ENCODE peak calls at places on chromosomes 6 and 20, in six cellular contexts. J is mesenchymal stem cell, N is mesendoderm, Y is H1, L is IMR-90, E is trophoblast cell. T is an unnamed sample.

GRCh38 chr6:167497387-167498056 is 172.6 kb downstream of the TTLL2 start:
- DNase-seq in E (no peak), Y (no peak), N (no peak), J (peak; percentile 12), L (no peak), T (no peak)

GRCh38 chr6:155120034-155120433 is 124.9 kb downstream of the TIAM2 start:
- DNase-seq in N (peak; percentile 88), L (no peak), J (no peak), E (peak; percentile 89), Y (no peak), T (peak; percentile 65)

GRCh38 chr6:19415605-19416326 is 421.4 kb upstream of the ID4 start:
- DNase-seq in L (peak; percentile 53), J (no peak), N (no peak), E (peak; percentile 81), Y (no peak), T (no peak)

GRCh38 chr6:137547186-137547585 is 53.0 kb upstream of the OLIG3 start:
- DNase-seq in E (no peak), J (no peak), N (no peak), L (no peak), Y (no peak), T (no peak)

GRCh38 chr6:153024401-153025017 is 22.0 kb upstream of the MTRF1L start:
- DNase-seq in L (peak; percentile 56), E (peak; percentile 46), J (peak; percentile 68), Y (peak; percentile 54), N (peak; percentile 78), T (peak; percentile 38)

GRCh38 chr6:22071655-22072054 is 225.2 kb downstream of the PRL start:
- DNase-seq in E (no peak), N (peak; percentile 58), J (peak; percentile 68), L (peak; percentile 66), Y (no peak), T (peak; percentile 9)

GRCh38 chr20:18738055-18738454 is 75.5 kb upstream of the SCP2D1 start:
- DNase-seq in L (no peak), N (no peak), Y (no peak), E (no peak), J (peak; percentile 19), T (no peak)

GRCh38 chr6:80605165-80605989 is 498.9 kb downstream of the BCKDHB start:
- DNase-seq in N (peak; percentile 50), J (peak; percentile 73), L (peak; percentile 68), E (no peak), Y (no peak), T (peak; percentile 30)

GRCh38 chr20:21090112-21090737 is 15.9 kb downstream of the LINC00237 start:
- DNase-seq in E (no peak), L (no peak), J (no peak), N (peak; percentile 50), Y (no peak), T (no peak)

GRCh38 chr20:46530640-46531039 is 17.3 kb upstream of the ZNF334 start:
- DNase-seq in L (no peak), Y (no peak), N (no peak), J (no peak), E (no peak), T (no peak)

GRCh38 chr20:62350098-62350628 is 16.9 kb downstream of the LAMA5 start:
- DNase-seq in Y (no peak), E (peak; percentile 84), L (no peak), N (peak; percentile 68), J (no peak), T (no peak)

GRCh38 chr6:92263864-92264263 is 1155.5 kb downstream of the EPHA7 start:
- DNase-seq in Y (no peak), J (no peak), L (no peak), E (no peak), N (no peak), T (no peak)

GRCh38 chr6:20674664-20675063 is 140.4 kb downstream of the CDKAL1 start:
- DNase-seq in L (no peak), J (no peak), Y (no peak), N (peak; percentile 51), E (no peak), T (no peak)

GRCh38 chr6:88377976-88378580 is 211.9 kb upstream of the CNR1 start:
- DNase-seq in E (no peak), N (peak; percentile 24), J (no peak), L (no peak), Y (no peak), T (no peak)

GRCh38 chr20:37411408-37412306 is 65.7 kb downstream of the SRC start:
- DNase-seq in L (no peak), N (no peak), Y (no peak), J (no peak), E (no peak), T (no peak)
- H2AK5ac ChIP-seq in L (peak overlapping the region; percentile 90), N (no peak overlapping the region), Y (peak overlapping the region; percentile 100), J (no peak overlapping the region), E (no peak overlapping the region), T (peak overlapping the region; percentile 0)

DNA sequence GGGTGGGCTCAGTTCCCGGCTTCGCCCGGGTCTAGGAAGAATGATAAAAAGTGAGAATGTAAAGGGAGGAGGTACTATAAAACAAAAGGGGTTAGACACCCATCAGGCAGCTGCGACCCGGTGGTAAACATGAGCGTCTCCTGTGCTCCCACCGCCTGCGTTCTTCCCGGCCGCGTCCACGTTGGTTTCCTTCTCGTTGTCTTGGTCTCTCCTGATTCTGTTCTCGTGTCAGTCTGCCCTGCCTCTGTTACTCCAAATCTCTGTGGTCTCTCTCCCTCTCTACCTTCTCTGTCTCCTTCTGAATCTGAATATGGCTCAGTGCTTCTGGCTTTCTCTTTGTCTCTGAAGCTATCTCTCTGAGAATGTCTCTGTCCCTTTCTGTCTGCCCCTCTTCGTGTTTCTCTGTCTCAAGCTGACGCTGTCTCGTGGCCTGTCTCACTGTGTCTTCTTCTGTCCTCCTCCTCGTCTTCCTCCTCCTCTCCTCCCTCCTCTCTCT is 41.6 kb upstream of the FOXP4 start:
- DNase-seq in J (no peak), N (peak; percentile 43), Y (no peak), L (peak; percentile 23), E (no peak), T (no peak)
- H3K4me3 ChIP-seq in J (no peak overlapping the region), N (no peak overlapping the region), Y (peak overlapping the region; percentile 30), L (no peak overlapping the region), E (no peak overlapping the region), T (no peak overlapping the region)

GRCh38 chr6:17740559-17741220 is 34.0 kb upstream of the NUP153 start:
- DNase-seq in Y (no peak), L (no peak), N (no peak), E (no peak), J (no peak), T (no peak)

GRCh38 chr6:17741507-17741906 is 34.8 kb upstream of the NUP153 start:
- DNase-seq in Y (no peak), L (no peak), E (no peak), N (no peak), J (no peak), T (no peak)

GRCh38 chr6:17744019-17744756 is 37.5 kb upstream of the NUP153 start:
- DNase-seq in Y (no peak), J (no peak), E (no peak), L (no peak), N (no peak), T (no peak)
- H3K79me1 ChIP-seq in Y (no peaks in the 10 kb centered on the region), J (no peaks in the 10 kb centered on the region), E (no peaks in the 10 kb centered on the region), L (no peaks in the 10 kb centered on the region), N (no peaks in the 10 kb centered on the region), T (no peaks in the 10 kb centered on the region)

GRCh38 chr6:41208439-41209106 is 7.6 kb upstream of the TREML2 start:
- DNase-seq in E (no peak), J (no peak), L (no peak), N (no peak), Y (peak; percentile 29), T (no peak)
- H2AK5ac ChIP-seq in E (no peak overlapping the region), J (no peak overlapping the region), L (no peak overlapping the region), N (no peak overlapping the region), Y (no peak overlapping the region), T (no peak overlapping the region)

DNA sequence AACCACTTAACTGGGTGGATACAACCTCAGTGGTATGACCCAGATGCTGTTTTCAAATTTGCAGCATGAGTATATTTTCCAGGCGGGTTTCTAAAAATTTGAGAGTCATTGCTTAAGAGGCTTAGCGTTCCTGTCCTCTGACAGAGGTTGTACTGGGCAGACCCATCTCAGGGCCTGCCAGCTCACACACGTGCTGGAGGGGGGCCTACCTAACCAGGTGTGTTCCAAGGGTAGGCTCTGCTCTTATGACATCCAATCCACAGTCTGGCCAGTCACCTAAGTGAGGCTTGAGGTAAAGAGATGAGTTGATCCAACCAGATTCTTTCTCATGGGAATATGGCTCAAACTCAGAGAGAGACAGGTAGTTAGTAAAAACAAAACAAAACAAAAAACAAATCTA is 1.3 kb downstream of the LYRM4 start:
- DNase-seq in Y (no peak), J (no peak), N (no peak), L (no peak), E (no peak), T (no peak)
- H3K4me3 ChIP-seq in Y (peak overlapping the region; percentile 81), J (no peak overlapping the region), N (no peak overlapping the region), L (no peak overlapping the region), E (no peak overlapping the region), T (peak overlapping the region; percentile 88)

GRCh38 chr6:43887906-43888683 is 118.1 kb downstream of the VEGFA start:
- DNase-seq in J (no peak), E (no peak), L (no peak), N (peak; percentile 64), Y (no peak), T (no peak)

GRCh38 chr6:43886717-43887339 is 116.8 kb downstream of the VEGFA start:
- DNase-seq in Y (no peak), J (no peak), E (no peak), N (no peak), L (no peak), T (no peak)

GRCh38 chr6:43885399-43886066 is 115.5 kb downstream of the VEGFA start:
- DNase-seq in E (no peak), J (no peak), Y (no peak), L (no peak), N (no peak), T (no peak)

GRCh38 chr6:43886067-43886461 is 116.1 kb downstream of the VEGFA start:
- DNase-seq in J (no peak), Y (no peak), L (no peak), N (no peak), E (no peak), T (no peak)

DNA sequence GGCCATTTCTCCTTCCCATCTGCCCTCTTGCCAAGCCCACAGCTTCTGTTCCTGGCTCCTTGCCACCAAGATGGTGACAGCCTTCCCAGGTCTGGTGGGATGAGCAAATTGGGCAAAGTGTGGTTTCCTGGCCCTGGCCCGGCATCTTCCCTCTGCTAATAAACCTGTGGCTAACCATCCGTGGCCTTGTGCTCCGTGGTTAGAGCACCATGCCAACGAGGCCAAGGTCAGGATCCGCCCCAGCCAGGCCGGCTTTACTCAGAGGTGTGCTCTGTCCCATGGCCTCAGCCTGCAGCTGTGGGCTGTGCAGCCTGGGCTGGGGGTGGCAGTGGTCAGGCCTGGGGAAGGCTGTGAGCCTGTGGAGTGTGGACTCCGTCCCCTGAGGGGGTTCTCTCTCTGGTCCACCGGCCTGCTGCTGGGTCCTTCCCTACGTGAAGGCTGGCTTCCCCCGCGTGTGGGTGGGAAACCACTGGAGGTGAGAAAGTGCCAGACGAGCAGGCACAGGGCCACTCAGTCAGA is 117.4 kb downstream of the VEGFA start:
- DNase-seq in J (no peak), N (peak; percentile 40), L (no peak), Y (no peak), E (no peak), T (no peak)
- H3K79me1 ChIP-seq in J (no peaks in the 10 kb centered on the region), N (no peaks in the 10 kb centered on the region), L (no peaks in the 10 kb centered on the region), Y (no peaks in the 10 kb centered on the region), E (no peaks in the 10 kb centered on the region), T (no peaks in the 10 kb centered on the region)

GRCh38 chr6:17839526-17839925 is 132.8 kb upstream of the NUP153 start:
- DNase-seq in L (no peak), Y (no peak), E (no peak), N (no peak), J (no peak), T (no peak)
- H2AK5ac ChIP-seq in L (no peak overlapping the region), Y (no peak overlapping the region), E (no peak overlapping the region), N (no peak overlapping the region), J (no peak overlapping the region), T (no peak overlapping the region)

GRCh38 chr6:1607236-1607556 is 2.5 kb upstream of the FOXC1 start:
- DNase-seq in E (no peak), Y (no peak), N (no peak), L (no peak), J (no peak), T (no peak)
- H3K4me3 ChIP-seq in E (no peak overlapping the region), Y (peak overlapping the region; percentile 25), N (no peak overlapping the region), L (no peak overlapping the region), J (no peak overlapping the region), T (no peak overlapping the region)

T was measured in neuronal stem cell.